ENCODE peak calls at places on chromosomes 6 and 20, in six cellular contexts. A is stimulated activated effector memory CD8-positive, alpha-beta T cell treated with anti-CD3 and anti-CD28 coated beads, Interleukin-12 subunit alpha, Interleukin-12 subunit beta, amount 100 ng/mL, for 72 hours; F is stimulated activated CD4-positive, alpha-beta T cell treated with anti-CD3 and anti-CD28 coated beads, Interleukin-1b, Interleukin-23, amount 100 ng/mL, for 24 hours; E is left colon; P is cerebellar cortex; H is aorta. T is an unnamed sample.
A peak's percentile ranks its signal among the peaks of the same experiment; 100 is the strongest.

GRCh38 chr20:18676366-18676765 is 88.5 kb downstream of the DTD1 start:
- DNase-seq in A (no peak), F (no peak), E (no peak), P (no peak), H (no peak), T (no peak)

GRCh38 chr6:11473008-11473740 is 64.4 kb upstream of the TMEM170B start:
- DNase-seq in A (no peak), F (no peak), E (no peak), P (no peak), H (no peak), T (no peak)

GRCh38 chr6:42078391-42078790 is 28.1 kb downstream of the TAF8 start:
- DNase-seq in A (no peak), F (no peak), E (no peak), P (no peak), H (no peak), T (peak; percentile 18)

GRCh38 chr20:38752029-38752428 is 3.8 kb downstream of the ACTR5 start:
- DNase-seq in A (no peak), F (no peak), E (no peak), P (no peak), H (no peak), T (no peak)

GRCh38 chr20:63086421-63087235 is 79.9 kb upstream of the BHLHE23 start:
- DNase-seq in A (no peak), F (no peak), E (no peak), P (no peak), H (peak; percentile 40), T (no peak)

GRCh38 chr20:17616480-17617211 is 46.8 kb downstream of the DSTN start:
- DNase-seq in A (no peak), F (no peak), E (no peak), P (no peak), H (peak; percentile 46), T (no peak)

GRCh38 chr6:28543671-28544131 is 18.0 kb downstream of the GPX5 start:
- DNase-seq in A (no peak), F (no peak), E (peak; percentile 6), P (peak; percentile 14), H (no peak), T (peak; percentile 12)

GRCh38 chr20:59376109-59376841 is 75.9 kb downstream of the EDN3 start:
- DNase-seq in A (no peak), F (no peak), E (no peak), P (no peak), H (no peak), T (no peak)

GRCh38 chr6:36615018-36615761 is 21.0 kb downstream of the SRSF3 start:
- DNase-seq in A (no peak), F (peak; percentile 15), E (peak; percentile 36), P (peak; percentile 70), H (peak; percentile 61), T (peak; percentile 48)

GRCh38 chr6:129469070-129469662 is 240.8 kb downstream of the ARHGAP18 start:
- DNase-seq in A (no peak), F (no peak), E (no peak), P (no peak), H (no peak), T (no peak)

GRCh38 chr6:119727504-119728219 is 378.1 kb upstream of the MAN1A1 start:
- DNase-seq in A (no peak), F (no peak), E (no peak), P (no peak), H (no peak), T (peak; percentile 37)

GRCh38 chr20:13684566-13685222 is 46.0 kb upstream of the TASP1 start:
- DNase-seq in A (no peak), F (no peak), E (no peak), P (no peak), H (no peak), T (no peak)

GRCh38 chr6:72622094-72622540 is 253 bp downstream of the KCNQ5 start:
- DNase-seq in A (peak; percentile 37), F (peak; percentile 28), E (peak; percentile 41), P (no peak), H (peak; percentile 60), T (peak; percentile 36)

GRCh38 chr20:4774209-4774608 is 52.5 kb downstream of the PRND start:
- DNase-seq in A (no peak), F (no peak), E (no peak), P (no peak), H (no peak), T (no peak)

GRCh38 chr6:111468329-111469012 is 14.5 kb downstream of the REV3L start:
- DNase-seq in A (no peak), F (no peak), E (no peak), P (no peak), H (peak; percentile 51), T (no peak)

GRCh38 chr6:7311920-7312615 is 931 bp downstream of the SSR1 start:
- DNase-seq in A (no peak), F (no peak), E (no peak), P (peak; percentile 55), H (no peak), T (peak; percentile 63)

GRCh38 chr20:19774086-19774933 is 16.3 kb downstream of the RIN2 start:
- DNase-seq in A (no peak), F (no peak), E (no peak), P (no peak), H (no peak), T (peak; percentile 76)

GRCh38 chr20:53914861-53915458 is 155.4 kb downstream of the BCAS1 start:
- DNase-seq in A (no peak), F (no peak), E (no peak), P (no peak), H (no peak), T (peak; percentile 33)

GRCh38 chr20:32064667-32065066 is 12.6 kb downstream of the HCK start:
- DNase-seq in A (no peak), F (no peak), E (no peak), P (no peak), H (no peak), T (peak; percentile 35)

GRCh38 chr6:125415921-125416320 is 114.2 kb upstream of the HDDC2 start:
- DNase-seq in A (no peak), F (no peak), E (no peak), P (no peak), H (no peak), T (no peak)

GRCh38 chr6:17971128-17972073 is 16.0 kb downstream of the KIF13A start:
- DNase-seq in A (no peak), F (no peak), E (no peak), P (no peak), H (peak; percentile 72), T (no peak)

T was measured in Ammon's horn.